ENCODE peak calls at places on chromosomes 5 and 9, in seven cellular contexts. One of them, this sample, is unnamed. For H3K4me1, the result is how much of the 10 kb centered on the place peaks cover.

GRCh38 chr5:111930905-111931461 is 174.0 kb upstream of the NREP start:
- DNase-seq in cardiac muscle cell: no peak
- DNase-seq in left ventricle myocardium inferior: no peak
- DNase-seq in kidney: no peak
- DNase-seq in thoracic aorta: no peak
- DNase-seq in heart left ventricle: no peak
- DNase-seq in CD8-positive, alpha-beta T cell: no peak
- DNase-seq in this sample: no peak

GRCh38 chr5:180116077-180116375 is 44.5 kb upstream of the RNF130 start:
- DNase-seq in cardiac muscle cell: no peak
- DNase-seq in left ventricle myocardium inferior: no peak
- DNase-seq in kidney: peak
- DNase-seq in thoracic aorta: no peak
- DNase-seq in heart left ventricle: no peak
- DNase-seq in CD8-positive, alpha-beta T cell: no peak
- DNase-seq in this sample: no peak

GRCh38 chr9:129933709-129934586 is 98.7 kb downstream of the USP20 start:
- DNase-seq in cardiac muscle cell: no peak
- DNase-seq in left ventricle myocardium inferior: no peak
- DNase-seq in kidney: no peak
- DNase-seq in thoracic aorta: no peak
- DNase-seq in heart left ventricle: no peak
- DNase-seq in CD8-positive, alpha-beta T cell: no peak
- DNase-seq in this sample: no peak

GRCh38 chr5:14118551-14119320 is 24.4 kb upstream of the TRIO start:
- DNase-seq in cardiac muscle cell: peak
- DNase-seq in left ventricle myocardium inferior: peak
- DNase-seq in kidney: no peak
- DNase-seq in thoracic aorta: no peak
- DNase-seq in heart left ventricle: peak
- DNase-seq in CD8-positive, alpha-beta T cell: no peak
- DNase-seq in this sample: no peak

GRCh38 chr9:36169166-36169565 is at the start of gene CCIN:
- DNase-seq in cardiac muscle cell: no peak
- DNase-seq in left ventricle myocardium inferior: no peak
- DNase-seq in kidney: no peak
- DNase-seq in thoracic aorta: no peak
- DNase-seq in heart left ventricle: no peak
- DNase-seq in CD8-positive, alpha-beta T cell: no peak
- DNase-seq in this sample: no peak

GRCh38 chr5:139601429-139601828 is 40.3 kb downstream of the UBE2D2 start:
- DNase-seq in cardiac muscle cell: no peak
- DNase-seq in left ventricle myocardium inferior: peak
- DNase-seq in kidney: no peak
- DNase-seq in thoracic aorta: no peak
- DNase-seq in heart left ventricle: peak
- DNase-seq in CD8-positive, alpha-beta T cell: no peak
- DNase-seq in this sample: no peak

GRCh38 chr5:138641547-138642298 is 66.5 kb upstream of the HSPA9 start:
- DNase-seq in cardiac muscle cell: peak
- DNase-seq in left ventricle myocardium inferior: peak
- DNase-seq in kidney: no peak
- DNase-seq in thoracic aorta: peak
- DNase-seq in heart left ventricle: peak
- DNase-seq in CD8-positive, alpha-beta T cell: peak
- DNase-seq in this sample: no peak

GRCh38 chr9:21770877-21771560 is 31.4 kb upstream of the MTAP start:
- DNase-seq in cardiac muscle cell: no peak
- DNase-seq in left ventricle myocardium inferior: no peak
- DNase-seq in kidney: no peak
- DNase-seq in thoracic aorta: no peak
- DNase-seq in heart left ventricle: no peak
- DNase-seq in CD8-positive, alpha-beta T cell: no peak
- DNase-seq in this sample: no peak

GRCh38 chr9:36214571-36214970 is 23.9 kb downstream of the CLTA start:
- DNase-seq in cardiac muscle cell: no peak
- DNase-seq in left ventricle myocardium inferior: no peak
- DNase-seq in kidney: no peak
- DNase-seq in thoracic aorta: no peak
- DNase-seq in heart left ventricle: no peak
- DNase-seq in CD8-positive, alpha-beta T cell: no peak
- DNase-seq in this sample: no peak

GRCh38 chr9:79812099-79812498 is 240.3 kb downstream of the TLE4 start:
- DNase-seq in cardiac muscle cell: no peak
- DNase-seq in left ventricle myocardium inferior: no peak
- DNase-seq in kidney: no peak
- DNase-seq in thoracic aorta: no peak
- DNase-seq in heart left ventricle: no peak
- DNase-seq in CD8-positive, alpha-beta T cell: no peak
- DNase-seq in this sample: no peak

GRCh38 chr5:147539053-147539452 is 29.2 kb upstream of the DPYSL3 start:
- DNase-seq in cardiac muscle cell: no peak
- DNase-seq in left ventricle myocardium inferior: no peak
- DNase-seq in kidney: no peak
- DNase-seq in thoracic aorta: no peak
- DNase-seq in heart left ventricle: no peak
- DNase-seq in CD8-positive, alpha-beta T cell: no peak
- DNase-seq in this sample: no peak

GRCh38 chr9:115117999-115118470 is at the start of gene TNC:
- DNase-seq in cardiac muscle cell: peak
- DNase-seq in left ventricle myocardium inferior: peak
- DNase-seq in kidney: peak
- DNase-seq in thoracic aorta: peak
- DNase-seq in heart left ventricle: peak
- DNase-seq in CD8-positive, alpha-beta T cell: no peak
- DNase-seq in this sample: peak

GRCh38 chr5:140147460-140147859 is 21.7 kb downstream of the IGIP start:
- DNase-seq in cardiac muscle cell: no peak
- DNase-seq in left ventricle myocardium inferior: no peak
- DNase-seq in kidney: no peak
- DNase-seq in thoracic aorta: no peak
- DNase-seq in heart left ventricle: no peak
- DNase-seq in CD8-positive, alpha-beta T cell: no peak
- DNase-seq in this sample: no peak

GRCh38 chr9:117826837-117827236 is 122.6 kb downstream of the TLR4 start:
- DNase-seq in cardiac muscle cell: no peak
- DNase-seq in left ventricle myocardium inferior: no peak
- DNase-seq in kidney: no peak
- DNase-seq in thoracic aorta: no peak
- DNase-seq in heart left ventricle: no peak
- DNase-seq in CD8-positive, alpha-beta T cell: no peak
- DNase-seq in this sample: no peak

GRCh38 chr5:32753051-32753450 is 41.9 kb downstream of the NPR3 start:
- DNase-seq in cardiac muscle cell: no peak
- DNase-seq in left ventricle myocardium inferior: no peak
- DNase-seq in kidney: no peak
- DNase-seq in thoracic aorta: no peak
- DNase-seq in heart left ventricle: no peak
- DNase-seq in CD8-positive, alpha-beta T cell: no peak
- DNase-seq in this sample: no peak

GRCh38 chr9:100499866-100500265 is 26.9 kb downstream of the TMEFF1 start:
- DNase-seq in cardiac muscle cell: no peak
- DNase-seq in left ventricle myocardium inferior: no peak
- DNase-seq in kidney: no peak
- DNase-seq in thoracic aorta: no peak
- DNase-seq in heart left ventricle: no peak
- DNase-seq in CD8-positive, alpha-beta T cell: no peak
- DNase-seq in this sample: no peak

GRCh38 chr5:179210478-179210877 is 134.8 kb downstream of the ADAMTS2 start:
- DNase-seq in cardiac muscle cell: no peak
- DNase-seq in left ventricle myocardium inferior: no peak
- DNase-seq in kidney: no peak
- DNase-seq in thoracic aorta: no peak
- DNase-seq in heart left ventricle: no peak
- DNase-seq in CD8-positive, alpha-beta T cell: no peak
- DNase-seq in this sample: no peak

GRCh38 chr9:119370816-119371215 is 1.6 kb upstream of the BRINP1 start:
- DNase-seq in cardiac muscle cell: peak
- DNase-seq in left ventricle myocardium inferior: peak
- DNase-seq in kidney: peak
- DNase-seq in thoracic aorta: no peak
- DNase-seq in heart left ventricle: peak
- DNase-seq in CD8-positive, alpha-beta T cell: no peak
- DNase-seq in this sample: peak

GRCh38 chr9:135249191-135249590 is 161.7 kb downstream of the OLFM1 start:
- DNase-seq in cardiac muscle cell: no peak
- DNase-seq in left ventricle myocardium inferior: peak
- DNase-seq in kidney: peak
- DNase-seq in thoracic aorta: no peak
- DNase-seq in heart left ventricle: peak
- DNase-seq in CD8-positive, alpha-beta T cell: no peak
- DNase-seq in this sample: no peak

GRCh38 chr9:133953976-133954709 is 38.0 kb downstream of the VAV2 start:
- DNase-seq in cardiac muscle cell: no peak
- DNase-seq in left ventricle myocardium inferior: no peak
- DNase-seq in kidney: peak
- DNase-seq in thoracic aorta: no peak
- DNase-seq in heart left ventricle: peak
- DNase-seq in CD8-positive, alpha-beta T cell: no peak
- DNase-seq in this sample: peak

GRCh38 chr5:82858453-82859043 is 218.6 kb downstream of the TMEM167A start:
- DNase-seq in cardiac muscle cell: no peak
- DNase-seq in left ventricle myocardium inferior: no peak
- DNase-seq in kidney: no peak
- DNase-seq in thoracic aorta: no peak
- DNase-seq in heart left ventricle: no peak
- DNase-seq in CD8-positive, alpha-beta T cell: no peak
- DNase-seq in this sample: no peak

GRCh38 chr9:131335356-131335755 is 45.8 kb downstream of the PLPP7 start:
- DNase-seq in cardiac muscle cell: no peak
- DNase-seq in left ventricle myocardium inferior: peak
- DNase-seq in kidney: peak
- DNase-seq in thoracic aorta: no peak
- DNase-seq in heart left ventricle: no peak
- DNase-seq in CD8-positive, alpha-beta T cell: no peak
- DNase-seq in this sample: no peak

GRCh38 chr9:135410831-135411473 is 68.6 kb upstream of the PPP1R26 start:
- DNase-seq in cardiac muscle cell: no peak
- DNase-seq in left ventricle myocardium inferior: no peak
- DNase-seq in kidney: no peak
- DNase-seq in thoracic aorta: no peak
- DNase-seq in heart left ventricle: no peak
- DNase-seq in CD8-positive, alpha-beta T cell: no peak
- DNase-seq in this sample: no peak

GRCh38 chr5:176355400-176356178 is 6.0 kb downstream of the KIAA1191 start:
- DNase-seq in cardiac muscle cell: no peak
- DNase-seq in left ventricle myocardium inferior: no peak
- DNase-seq in kidney: no peak
- DNase-seq in thoracic aorta: no peak
- DNase-seq in heart left ventricle: no peak
- DNase-seq in CD8-positive, alpha-beta T cell: no peak
- DNase-seq in this sample: no peak

GRCh38 chr5:53712327-53712726 is 151.9 kb downstream of the NDUFS4 start:
- DNase-seq in cardiac muscle cell: no peak
- DNase-seq in left ventricle myocardium inferior: no peak
- DNase-seq in kidney: peak
- DNase-seq in thoracic aorta: no peak
- DNase-seq in heart left ventricle: no peak
- DNase-seq in CD8-positive, alpha-beta T cell: no peak
- DNase-seq in this sample: no peak

GRCh38 chr5:17401509-17402290 is 96.3 kb upstream of the TAF11L2 start:
- DNase-seq in cardiac muscle cell: no peak
- DNase-seq in left ventricle myocardium inferior: no peak
- DNase-seq in kidney: no peak
- DNase-seq in thoracic aorta: no peak
- DNase-seq in heart left ventricle: no peak
- DNase-seq in CD8-positive, alpha-beta T cell: no peak
- DNase-seq in this sample: no peak

GRCh38 chr5:17398866-17399835 is 98.9 kb upstream of the TAF11L2 start:
- DNase-seq in cardiac muscle cell: no peak
- DNase-seq in left ventricle myocardium inferior: no peak
- DNase-seq in kidney: no peak
- DNase-seq in thoracic aorta: no peak
- DNase-seq in heart left ventricle: no peak
- DNase-seq in CD8-positive, alpha-beta T cell: no peak
- DNase-seq in this sample: no peak

GRCh38 chr5:17399931-17400330 is 98.1 kb upstream of the TAF11L2 start:
- DNase-seq in cardiac muscle cell: peak
- DNase-seq in left ventricle myocardium inferior: no peak
- DNase-seq in kidney: no peak
- DNase-seq in thoracic aorta: no peak
- DNase-seq in heart left ventricle: no peak
- DNase-seq in CD8-positive, alpha-beta T cell: no peak
- DNase-seq in this sample: no peak

GRCh38 chr5:17400724-17401508 is 97.1 kb upstream of the TAF11L2 start:
- DNase-seq in cardiac muscle cell: no peak
- DNase-seq in left ventricle myocardium inferior: no peak
- DNase-seq in kidney: no peak
- DNase-seq in thoracic aorta: no peak
- DNase-seq in heart left ventricle: no peak
- DNase-seq in CD8-positive, alpha-beta T cell: no peak
- DNase-seq in this sample: no peak

GRCh38 chr5:17402291-17403121 is 95.5 kb upstream of the TAF11L2 start:
- DNase-seq in cardiac muscle cell: no peak
- DNase-seq in left ventricle myocardium inferior: no peak
- DNase-seq in kidney: no peak
- DNase-seq in thoracic aorta: no peak
- DNase-seq in heart left ventricle: no peak
- DNase-seq in CD8-positive, alpha-beta T cell: no peak
- DNase-seq in this sample: no peak
- H3K4me1 ChIP-seq in cardiac muscle cell: half or more
- H3K4me1 ChIP-seq in left ventricle myocardium inferior: under half
- H3K4me1 ChIP-seq in kidney: under half
- H3K4me1 ChIP-seq in thoracic aorta: under half
- H3K4me1 ChIP-seq in heart left ventricle: under half
- H3K4me1 ChIP-seq in CD8-positive, alpha-beta T cell: under half
- H3K4me1 ChIP-seq in this sample: under half

DNA sequence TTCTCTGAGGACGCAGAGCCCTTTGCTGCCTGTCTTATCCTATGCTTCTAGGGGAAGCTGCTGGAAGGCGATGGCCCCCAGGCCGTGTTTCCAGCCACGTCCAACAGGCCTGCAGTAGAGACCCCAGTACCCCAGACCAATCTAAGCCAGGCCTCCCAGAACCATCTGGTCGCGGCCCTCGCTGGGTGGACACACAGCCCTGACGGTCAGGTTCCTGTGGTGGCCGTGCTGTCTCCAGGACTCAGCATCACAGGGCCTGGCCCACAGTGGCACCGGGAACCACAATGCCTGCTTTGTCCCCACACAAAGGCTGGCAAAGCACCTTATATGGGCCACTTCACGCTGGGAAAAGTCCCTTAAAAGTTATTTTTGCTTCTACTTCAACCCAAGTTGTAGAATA is 44.5 kb downstream of the SEMA4D start:
- DNase-seq in cardiac muscle cell: no peak
- DNase-seq in left ventricle myocardium inferior: no peak
- DNase-seq in kidney: peak
- DNase-seq in thoracic aorta: no peak
- DNase-seq in heart left ventricle: no peak
- DNase-seq in CD8-positive, alpha-beta T cell: no peak
- DNase-seq in this sample: peak
- TF ChIP-seq CTCF in cardiac muscle cell: no peak
- TF ChIP-seq CTCF in left ventricle myocardium inferior: no peak
- TF ChIP-seq CTCF in kidney: no peak
- TF ChIP-seq CTCF in thoracic aorta: no peak
- TF ChIP-seq CTCF in heart left ventricle: no peak
- TF ChIP-seq CTCF in CD8-positive, alpha-beta T cell: no peak
- TF ChIP-seq CTCF in this sample: no peak

GRCh38 chr5:59582746-59583145 is 310.8 kb downstream of the PDE4D start:
- DNase-seq in cardiac muscle cell: no peak
- DNase-seq in left ventricle myocardium inferior: no peak
- DNase-seq in kidney: no peak
- DNase-seq in thoracic aorta: no peak
- DNase-seq in heart left ventricle: no peak
- DNase-seq in CD8-positive, alpha-beta T cell: no peak
- DNase-seq in this sample: no peak
- H3K4me3 ChIP-seq in cardiac muscle cell: no peak
- H3K4me3 ChIP-seq in left ventricle myocardium inferior: no peak
- H3K4me3 ChIP-seq in kidney: peak
- H3K4me3 ChIP-seq in thoracic aorta: no peak
- H3K4me3 ChIP-seq in heart left ventricle: no peak
- H3K4me3 ChIP-seq in CD8-positive, alpha-beta T cell: no peak
- H3K4me3 ChIP-seq in this sample: no peak

GRCh38 chr5:134552301-134552700 is 26.8 kb downstream of the JADE2 start:
- DNase-seq in cardiac muscle cell: no peak
- DNase-seq in left ventricle myocardium inferior: peak
- DNase-seq in kidney: peak
- DNase-seq in thoracic aorta: peak
- DNase-seq in heart left ventricle: peak
- DNase-seq in CD8-positive, alpha-beta T cell: no peak
- DNase-seq in this sample: no peak
- H3K4me1 ChIP-seq in cardiac muscle cell: under half
- H3K4me1 ChIP-seq in left ventricle myocardium inferior: half or more
- H3K4me1 ChIP-seq in kidney: under half
- H3K4me1 ChIP-seq in thoracic aorta: half or more
- H3K4me1 ChIP-seq in heart left ventricle: under half
- H3K4me1 ChIP-seq in CD8-positive, alpha-beta T cell: under half
- H3K4me1 ChIP-seq in this sample: under half